ENCODE peak calls at places on chromosome 20, in four cellular contexts. W is NCI-H446, Y is astrocyte of the cerebellum, V is activated T-cell treated with anti-CD3 and anti-CD28 coated beads for 48 hours. X is an unnamed sample.

GRCh38 chr20:50861012-50861411 is 66.2 kb downstream of the BCAS4 start:
- DNase-seq in V (no peak), W (no peak), Y (no peak), X (no peak)

GRCh38 chr20:21796059-21796458 is 90.6 kb downstream of the PAX1 start:
- DNase-seq in Y (no peak), W (no peak), V (no peak), X (no peak)

GRCh38 chr20:48850681-48851299 is 23.0 kb upstream of the PREX1 start:
- DNase-seq in W (peak), V (no peak), Y (no peak), X (no peak)

GRCh38 chr20:4910951-4911350 is 90.4 kb downstream of the SLC23A2 start:
- DNase-seq in W (no peak), V (no peak), Y (no peak), X (no peak)

GRCh38 chr20:4195499-4195898 is 180.1 kb upstream of the RNF24 start:
- DNase-seq in V (no peak), Y (no peak), W (peak), X (no peak)

GRCh38 chr20:34713194-34713943 is 9.2 kb downstream of the TP53INP2 start:
- DNase-seq in W (peak), V (no peak), Y (peak), X (no peak)

GRCh38 chr20:42531675-42531985 is 658.1 kb downstream of the PTPRT start:
- DNase-seq in V (no peak), Y (no peak), W (no peak), X (no peak)

GRCh38 chr20:36768768-36769430 is 4.7 kb downstream of the DSN1 start:
- DNase-seq in Y (no peak), V (no peak), W (no peak), X (peak)

GRCh38 chr20:34525709-34526416 is 9.6 kb downstream of the DYNLRB1 start:
- DNase-seq in Y (peak), V (no peak), W (peak), X (peak)

GRCh38 chr20:5680227-5680626 is 70.0 kb upstream of the SHLD1 start:
- DNase-seq in W (no peak), V (no peak), Y (no peak), X (no peak)

GRCh38 chr20:35992713-35993335 is 24.4 kb downstream of the CNBD2 start:
- DNase-seq in V (peak), W (peak), Y (peak), X (peak)

GRCh38 chr20:49037962-49038387 is 8.1 kb upstream of the CSE1L start:
- DNase-seq in V (no peak), W (no peak), Y (no peak), X (no peak)

GRCh38 chr20:8250539-8251200 is 118.6 kb downstream of the PLCB1 start:
- DNase-seq in V (no peak), W (no peak), Y (no peak), X (no peak)

GRCh38 chr20:57579331-57579897 is 18.5 kb downstream of the PCK1 start:
- DNase-seq in V (no peak), W (no peak), Y (no peak), X (no peak)

GRCh38 chr20:2755451-2756055 is 44.9 kb downstream of the CPXM1 start:
- DNase-seq in Y (no peak), W (no peak), V (no peak), X (no peak)

GRCh38 chr20:48786916-48787676 is 40.7 kb downstream of the PREX1 start:
- DNase-seq in Y (no peak), W (no peak), V (no peak), X (no peak)

GRCh38 chr20:61556116-61556515 is 304.1 kb downstream of the CDH4 start:
- DNase-seq in V (no peak), Y (peak), W (no peak), X (no peak)

GRCh38 chr20:44235702-44236101 is 11.4 kb upstream of the GDAP1L1 start:
- DNase-seq in V (no peak), W (no peak), Y (no peak), X (no peak)

GRCh38 chr20:49234831-49235230 is 15.6 kb downstream of the DDX27 start:
- DNase-seq in Y (no peak), V (no peak), W (no peak), X (no peak)

GRCh38 chr20:5390719-5391118 is 74.0 kb upstream of the PROKR2 start:
- DNase-seq in V (no peak), W (no peak), Y (no peak), X (no peak)

GRCh38 chr20:60056345-60057122 is 98.3 kb downstream of the CDH26 start:
- DNase-seq in V (no peak), W (no peak), Y (no peak), X (no peak)

GRCh38 chr20:29750268-29750899 is 1507.1 kb upstream of the DEFB115 start:
- DNase-seq in W (no peak), V (no peak), Y (no peak), X (no peak)

GRCh38 chr20:33280775-33281174 is 2.2 kb upstream of the BPIFB1 start:
- DNase-seq in W (no peak), Y (no peak), V (no peak), X (no peak)

GRCh38 chr20:17327185-17327780 is 100.4 kb downstream of the PCSK2 start:
- DNase-seq in W (no peak), Y (no peak), V (no peak), X (no peak)

GRCh38 chr20:16107172-16107870 is 465.9 kb downstream of the KIF16B start:
- DNase-seq in W (peak), V (no peak), Y (no peak), X (no peak)